ENCODE peak calls at places on chromosome 3, in seven cellular contexts. One of them, this sample, is unnamed.
A peak's percentile ranks its signal among the peaks of the same experiment; 100 is the strongest.

GRCh38 chr3:59115355-59116136 is 65.7 kb upstream of the CFAP20DC start:
- DNase-seq in esophagus squamous epithelium: no peak
- DNase-seq in GM12891: no peak
- DNase-seq in body of pancreas: no peak
- DNase-seq in IMR-90: peak; percentile 24
- DNase-seq in gastrocnemius medialis: no peak
- DNase-seq in HepG2: no peak
- DNase-seq in this sample: no peak

GRCh38 chr3:185325946-185326791 is 36.8 kb upstream of the MAP3K13 start:
- DNase-seq in esophagus squamous epithelium: no peak
- DNase-seq in GM12891: no peak
- DNase-seq in body of pancreas: peak; percentile 25
- DNase-seq in IMR-90: no peak
- DNase-seq in gastrocnemius medialis: no peak
- DNase-seq in HepG2: no peak
- DNase-seq in this sample: no peak

GRCh38 chr3:15360786-15361493 is 28.6 kb upstream of the SH3BP5 start:
- DNase-seq in esophagus squamous epithelium: no peak
- DNase-seq in GM12891: no peak
- DNase-seq in body of pancreas: no peak
- DNase-seq in IMR-90: peak; percentile 77
- DNase-seq in gastrocnemius medialis: no peak
- DNase-seq in HepG2: no peak
- DNase-seq in this sample: no peak

GRCh38 chr3:9690451-9691450 is 12.9 kb upstream of the CPNE9 start:
- DNase-seq in esophagus squamous epithelium: no peak
- DNase-seq in GM12891: peak; percentile 68
- DNase-seq in body of pancreas: no peak
- DNase-seq in IMR-90: no peak
- DNase-seq in gastrocnemius medialis: no peak
- DNase-seq in HepG2: no peak
- DNase-seq in this sample: no peak

GRCh38 chr3:124177070-124177469 is 185.1 kb upstream of the ROPN1 start:
- DNase-seq in esophagus squamous epithelium: no peak
- DNase-seq in GM12891: no peak
- DNase-seq in body of pancreas: no peak
- DNase-seq in IMR-90: no peak
- DNase-seq in gastrocnemius medialis: no peak
- DNase-seq in HepG2: no peak
- DNase-seq in this sample: no peak

GRCh38 chr3:178597388-178597787 is 61.2 kb downstream of the KCNMB2 start:
- DNase-seq in esophagus squamous epithelium: no peak
- DNase-seq in GM12891: no peak
- DNase-seq in body of pancreas: no peak
- DNase-seq in IMR-90: no peak
- DNase-seq in gastrocnemius medialis: no peak
- DNase-seq in HepG2: no peak
- DNase-seq in this sample: no peak

GRCh38 chr3:132486086-132486485 is 68.8 kb downstream of the DNAJC13 start:
- DNase-seq in esophagus squamous epithelium: no peak
- DNase-seq in GM12891: no peak
- DNase-seq in body of pancreas: no peak
- DNase-seq in IMR-90: peak; percentile 17
- DNase-seq in gastrocnemius medialis: no peak
- DNase-seq in HepG2: no peak
- DNase-seq in this sample: no peak

GRCh38 chr3:127452321-127452821 is 138.2 kb downstream of the TPRA1 start:
- DNase-seq in esophagus squamous epithelium: no peak
- DNase-seq in GM12891: no peak
- DNase-seq in body of pancreas: no peak
- DNase-seq in IMR-90: no peak
- DNase-seq in gastrocnemius medialis: no peak
- DNase-seq in HepG2: no peak
- DNase-seq in this sample: peak; percentile 48

GRCh38 chr3:8931342-8931741 is 31.9 kb downstream of the RAD18 start:
- DNase-seq in esophagus squamous epithelium: no peak
- DNase-seq in GM12891: no peak
- DNase-seq in body of pancreas: no peak
- DNase-seq in IMR-90: no peak
- DNase-seq in gastrocnemius medialis: no peak
- DNase-seq in HepG2: no peak
- DNase-seq in this sample: no peak

GRCh38 chr3:158769519-158770253 is 32.2 kb upstream of the MFSD1 start:
- DNase-seq in esophagus squamous epithelium: no peak
- DNase-seq in GM12891: no peak
- DNase-seq in body of pancreas: no peak
- DNase-seq in IMR-90: no peak
- DNase-seq in gastrocnemius medialis: no peak
- DNase-seq in HepG2: no peak
- DNase-seq in this sample: no peak

GRCh38 chr3:124292329-124292728 is 300.4 kb upstream of the ROPN1 start:
- DNase-seq in esophagus squamous epithelium: no peak
- DNase-seq in GM12891: no peak
- DNase-seq in body of pancreas: peak; percentile 32
- DNase-seq in IMR-90: no peak
- DNase-seq in gastrocnemius medialis: no peak
- DNase-seq in HepG2: no peak
- DNase-seq in this sample: no peak

GRCh38 chr3:121895121-121895520 is 920 bp downstream of the SLC15A2 start:
- DNase-seq in esophagus squamous epithelium: no peak
- DNase-seq in GM12891: no peak
- DNase-seq in body of pancreas: peak; percentile 62
- DNase-seq in IMR-90: no peak
- DNase-seq in gastrocnemius medialis: no peak
- DNase-seq in HepG2: no peak
- DNase-seq in this sample: no peak

GRCh38 chr3:94990952-94991705 is 928.3 kb downstream of the NSUN3 start:
- DNase-seq in esophagus squamous epithelium: no peak
- DNase-seq in GM12891: no peak
- DNase-seq in body of pancreas: no peak
- DNase-seq in IMR-90: no peak
- DNase-seq in gastrocnemius medialis: no peak
- DNase-seq in HepG2: no peak
- DNase-seq in this sample: no peak

GRCh38 chr3:48439820-48440589 is at the start of the genes CCDC51 and TMA7:
- DNase-seq in esophagus squamous epithelium: peak; percentile 90
- DNase-seq in GM12891: peak; percentile 97
- DNase-seq in body of pancreas: peak; percentile 99
- DNase-seq in IMR-90: peak; percentile 93
- DNase-seq in gastrocnemius medialis: peak; percentile 98
- DNase-seq in HepG2: peak; percentile 96
- DNase-seq in this sample: peak; percentile 98
- TF ChIP-seq POLR2A in esophagus squamous epithelium: peak; percentile 93
- TF ChIP-seq POLR2A in GM12891: peak; percentile 86
- TF ChIP-seq POLR2A in body of pancreas: peak; percentile 94
- TF ChIP-seq POLR2A in IMR-90: peak; percentile 88
- TF ChIP-seq POLR2A in gastrocnemius medialis: peak; percentile 84
- TF ChIP-seq POLR2A in HepG2: peak; percentile 79
- TF ChIP-seq POLR2A in this sample: no peak

DNA sequence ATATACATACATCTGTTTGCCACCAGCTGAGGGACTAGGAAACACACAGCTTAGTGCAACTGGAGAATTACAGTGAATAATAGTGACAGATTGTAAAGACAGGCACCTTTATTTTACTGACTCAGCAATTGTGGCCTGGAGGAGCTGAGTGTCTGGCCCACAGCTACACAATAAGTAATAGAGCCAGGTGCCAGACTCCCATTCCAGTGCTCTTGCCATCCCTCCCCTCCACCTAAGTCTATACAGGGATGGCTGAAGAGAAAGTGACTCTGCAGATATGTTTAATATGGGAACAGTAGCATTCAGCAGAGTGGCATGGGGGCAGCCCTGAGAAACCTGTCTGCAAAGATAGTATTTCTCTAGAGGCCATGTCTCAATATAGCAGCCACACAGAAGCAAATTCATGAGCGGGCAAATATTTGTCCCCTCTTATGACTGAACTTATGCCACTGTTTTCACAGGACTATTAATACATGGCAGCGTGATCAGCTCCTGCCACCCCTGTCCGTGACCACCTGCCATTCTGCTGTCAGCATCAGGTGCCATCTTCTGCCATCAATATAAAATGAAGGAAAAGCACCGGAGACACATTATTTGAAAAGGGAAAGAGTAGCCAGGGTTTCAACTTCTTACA is 42.1 kb downstream of the NEK10 start:
- DNase-seq in esophagus squamous epithelium: no peak
- DNase-seq in GM12891: no peak
- DNase-seq in body of pancreas: no peak
- DNase-seq in IMR-90: no peak
- DNase-seq in gastrocnemius medialis: peak; percentile 45
- DNase-seq in HepG2: no peak
- DNase-seq in this sample: no peak
- TF ChIP-seq POLR2A in esophagus squamous epithelium: no peak
- TF ChIP-seq POLR2A in GM12891: no peak
- TF ChIP-seq POLR2A in body of pancreas: no peak
- TF ChIP-seq POLR2A in IMR-90: no peak
- TF ChIP-seq POLR2A in gastrocnemius medialis: no peak
- TF ChIP-seq POLR2A in HepG2: no peak
- TF ChIP-seq POLR2A in this sample: no peak

DNA sequence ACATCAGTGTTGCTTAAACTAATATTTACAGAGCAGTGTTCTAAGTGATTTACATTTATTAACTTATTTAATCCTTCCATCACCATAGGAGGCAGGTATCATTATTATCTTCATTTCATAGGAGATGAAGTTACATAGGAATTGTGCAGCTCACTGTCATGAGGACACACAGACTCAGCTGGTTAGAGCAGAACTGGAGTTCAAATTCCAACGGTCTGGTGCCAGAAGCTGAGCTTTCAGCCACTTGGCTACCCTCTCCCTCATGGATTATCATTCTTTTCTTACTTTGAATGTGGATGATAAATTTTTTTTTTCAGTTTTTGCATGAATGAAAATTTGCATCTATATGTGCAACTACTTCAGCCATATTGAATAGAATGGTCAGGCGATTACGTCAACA is 86.0 kb upstream of the LRIG1 start:
- DNase-seq in esophagus squamous epithelium: no peak
- DNase-seq in GM12891: no peak
- DNase-seq in body of pancreas: no peak
- DNase-seq in IMR-90: no peak
- DNase-seq in gastrocnemius medialis: no peak
- DNase-seq in HepG2: no peak
- DNase-seq in this sample: no peak
- TF ChIP-seq POLR2A in esophagus squamous epithelium: no peak
- TF ChIP-seq POLR2A in GM12891: no peak
- TF ChIP-seq POLR2A in body of pancreas: no peak
- TF ChIP-seq POLR2A in IMR-90: no peak
- TF ChIP-seq POLR2A in gastrocnemius medialis: no peak
- TF ChIP-seq POLR2A in HepG2: no peak
- TF ChIP-seq POLR2A in this sample: no peak

GRCh38 chr3:169879846-169880558 is 10.3 kb upstream of the LRRC31 start:
- DNase-seq in esophagus squamous epithelium: no peak
- DNase-seq in GM12891: no peak
- DNase-seq in body of pancreas: no peak
- DNase-seq in IMR-90: no peak
- DNase-seq in gastrocnemius medialis: no peak
- DNase-seq in HepG2: no peak
- DNase-seq in this sample: no peak
- TF ChIP-seq POLR2A in esophagus squamous epithelium: no peak
- TF ChIP-seq POLR2A in GM12891: no peak
- TF ChIP-seq POLR2A in body of pancreas: no peak
- TF ChIP-seq POLR2A in IMR-90: no peak
- TF ChIP-seq POLR2A in gastrocnemius medialis: no peak
- TF ChIP-seq POLR2A in HepG2: no peak
- TF ChIP-seq POLR2A in this sample: no peak

DNA sequence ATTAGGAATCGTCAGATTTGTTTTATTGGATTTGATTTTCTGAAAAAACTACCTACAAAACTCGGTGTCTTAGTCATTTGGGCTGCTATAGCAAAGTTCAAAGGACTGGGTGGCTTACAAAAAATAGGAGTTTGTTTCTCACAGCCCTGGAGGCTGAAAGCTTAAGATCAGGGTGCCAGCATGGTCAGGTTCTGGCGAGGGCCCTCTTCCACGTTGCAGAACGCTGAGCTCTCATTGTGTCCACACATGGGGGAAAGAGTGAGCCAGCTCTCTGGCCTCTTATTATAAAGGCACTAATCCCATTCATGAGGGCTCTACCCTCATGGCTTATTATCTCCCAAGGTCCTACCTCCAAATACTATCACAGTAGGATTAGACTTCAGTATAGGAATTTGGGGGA is 40.6 kb upstream of the MRPS22 start:
- DNase-seq in esophagus squamous epithelium: no peak
- DNase-seq in GM12891: no peak
- DNase-seq in body of pancreas: no peak
- DNase-seq in IMR-90: no peak
- DNase-seq in gastrocnemius medialis: no peak
- DNase-seq in HepG2: no peak
- DNase-seq in this sample: no peak
- TF ChIP-seq POLR2A in esophagus squamous epithelium: no peak
- TF ChIP-seq POLR2A in GM12891: no peak
- TF ChIP-seq POLR2A in body of pancreas: no peak
- TF ChIP-seq POLR2A in IMR-90: no peak
- TF ChIP-seq POLR2A in gastrocnemius medialis: no peak
- TF ChIP-seq POLR2A in HepG2: no peak
- TF ChIP-seq POLR2A in this sample: no peak

GRCh38 chr3:24375947-24376384 is 118.7 kb downstream of the THRB start:
- DNase-seq in esophagus squamous epithelium: no peak
- DNase-seq in GM12891: no peak
- DNase-seq in body of pancreas: peak; percentile 56
- DNase-seq in IMR-90: no peak
- DNase-seq in gastrocnemius medialis: no peak
- DNase-seq in HepG2: no peak
- DNase-seq in this sample: no peak

GRCh38 chr3:24377218-24377993 is 117.2 kb downstream of the THRB start:
- DNase-seq in esophagus squamous epithelium: no peak
- DNase-seq in GM12891: no peak
- DNase-seq in body of pancreas: no peak
- DNase-seq in IMR-90: no peak
- DNase-seq in gastrocnemius medialis: peak; percentile 17
- DNase-seq in HepG2: no peak
- DNase-seq in this sample: peak; percentile 85

GRCh38 chr3:24374801-24375200 is 119.8 kb downstream of the THRB start:
- DNase-seq in esophagus squamous epithelium: no peak
- DNase-seq in GM12891: no peak
- DNase-seq in body of pancreas: no peak
- DNase-seq in IMR-90: no peak
- DNase-seq in gastrocnemius medialis: no peak
- DNase-seq in HepG2: no peak
- DNase-seq in this sample: no peak

GRCh38 chr3:24379936-24380335 is 114.7 kb downstream of the THRB start:
- DNase-seq in esophagus squamous epithelium: no peak
- DNase-seq in GM12891: no peak
- DNase-seq in body of pancreas: no peak
- DNase-seq in IMR-90: no peak
- DNase-seq in gastrocnemius medialis: no peak
- DNase-seq in HepG2: no peak
- DNase-seq in this sample: no peak

DNA sequence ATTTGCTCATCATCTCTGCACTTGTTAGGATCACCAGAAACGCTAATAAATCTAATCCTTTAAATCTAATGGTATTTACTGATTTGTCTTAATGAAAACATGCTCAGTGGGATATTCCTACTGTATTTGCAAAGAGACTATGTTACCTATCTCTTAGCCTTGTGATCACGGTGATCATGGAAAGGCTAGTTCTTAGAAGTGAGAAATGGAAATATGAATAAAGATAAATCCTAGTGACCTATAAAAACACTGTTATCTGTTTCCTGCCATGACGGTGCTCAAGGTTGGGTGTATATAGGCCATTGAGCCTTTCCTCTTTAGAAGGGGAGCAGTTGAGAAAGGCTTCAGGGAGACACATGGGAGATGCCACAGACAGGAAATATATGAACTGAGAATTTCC is 116.3 kb downstream of the THRB start:
- DNase-seq in esophagus squamous epithelium: no peak
- DNase-seq in GM12891: no peak
- DNase-seq in body of pancreas: no peak
- DNase-seq in IMR-90: no peak
- DNase-seq in gastrocnemius medialis: no peak
- DNase-seq in HepG2: no peak
- DNase-seq in this sample: no peak
- TF ChIP-seq POLR2A in esophagus squamous epithelium: no peak
- TF ChIP-seq POLR2A in GM12891: no peak
- TF ChIP-seq POLR2A in body of pancreas: no peak
- TF ChIP-seq POLR2A in IMR-90: no peak
- TF ChIP-seq POLR2A in gastrocnemius medialis: no peak
- TF ChIP-seq POLR2A in HepG2: no peak
- TF ChIP-seq POLR2A in this sample: no peak